ENCODE peak calls at places on chromosomes 2 and 18, in seven cellular contexts. E is HFF-Myc, I is MM.1S, S is cardiac fibroblast, B is NB4, N is mucosa of descending colon, Y is GM12864. M is an unnamed sample.

GRCh38 chr18:23209031-23209430 is 73.7 kb downstream of the CABLES1 start:
- DNase-seq in E (no peak), I (no peak), S (no peak), B (no peak), N (no peak), Y (no peak), M (no peak)

GRCh38 chr2:20574423-20574911 is 76.4 kb downstream of the HS1BP3 start:
- DNase-seq in E (no peak), I (no peak), S (no peak), B (no peak), N (no peak), Y (no peak), M (no peak)

GRCh38 chr18:75341267-75341666 is 86.2 kb downstream of the SMIM21 start:
- DNase-seq in E (no peak), I (no peak), S (peak), B (no peak), N (no peak), Y (no peak), M (no peak)

GRCh38 chr2:217795067-217795466 is 207.7 kb downstream of the TNS1 start:
- DNase-seq in E (no peak), I (no peak), S (no peak), B (no peak), N (no peak), Y (no peak), M (no peak)

GRCh38 chr2:19027621-19028020 is 330.8 kb downstream of the OSR1 start:
- DNase-seq in E (no peak), I (no peak), S (no peak), B (no peak), N (no peak), Y (no peak), M (no peak)

GRCh38 chr2:191635333-191636234 is 42.4 kb upstream of the NABP1 start:
- DNase-seq in E (no peak), I (peak), S (peak), B (no peak), N (no peak), Y (no peak), M (peak)

GRCh38 chr2:210215120-210215519 is 10.1 kb downstream of the ACADL start:
- DNase-seq in E (no peak), I (no peak), S (no peak), B (no peak), N (no peak), Y (no peak), M (no peak)

GRCh38 chr2:99278793-99279291 is 22.2 kb downstream of the LYG1 start:
- DNase-seq in E (peak), I (no peak), S (peak), B (no peak), N (no peak), Y (no peak), M (no peak)

GRCh38 chr2:177622516-177622915 is 229.9 kb downstream of the AGPS start:
- DNase-seq in E (no peak), I (no peak), S (no peak), B (peak), N (no peak), Y (no peak), M (no peak)

GRCh38 chr2:128623776-128624424 is 305.2 kb upstream of the HS6ST1 start:
- DNase-seq in E (peak), I (peak), S (peak), B (peak), N (peak), Y (peak), M (peak)

GRCh38 chr18:79769698-79770500 is 27.8 kb upstream of the KCNG2 start:
- DNase-seq in E (no peak), I (no peak), S (no peak), B (no peak), N (no peak), Y (no peak), M (no peak)

GRCh38 chr2:20483496-20483895 is 36.6 kb downstream of the RHOB start:
- DNase-seq in E (no peak), I (peak), S (peak), B (peak), N (peak), Y (no peak), M (no peak)

GRCh38 chr2:897091-897490 is 53.6 kb upstream of the SNTG2 start:
- DNase-seq in E (no peak), I (no peak), S (no peak), B (no peak), N (no peak), Y (no peak), M (no peak)

GRCh38 chr2:160207271-160207670 is 7.2 kb upstream of the ITGB6 start:
- DNase-seq in E (no peak), I (no peak), S (no peak), B (no peak), N (no peak), Y (no peak), M (no peak)

GRCh38 chr2:189548686-189549439 is 31.7 kb downstream of the SLC40A1 start:
- DNase-seq in E (no peak), I (no peak), S (no peak), B (no peak), N (no peak), Y (no peak), M (no peak)

GRCh38 chr2:8677646-8678592 is 3.9 kb upstream of the ID2 start:
- DNase-seq in E (no peak), I (peak), S (peak), B (peak), N (peak), Y (no peak), M (peak)

GRCh38 chr2:70340921-70341765 is 39.3 kb upstream of the FAM136A start:
- DNase-seq in E (peak), I (peak), S (peak), B (peak), N (peak), Y (peak), M (peak)

GRCh38 chr2:29066271-29066860 is 8.0 kb downstream of the PCARE start:
- DNase-seq in E (no peak), I (no peak), S (peak), B (peak), N (no peak), Y (no peak), M (no peak)

GRCh38 chr18:46767217-46767616 is 10.4 kb upstream of the ST8SIA5 start:
- DNase-seq in E (no peak), I (no peak), S (no peak), B (no peak), N (no peak), Y (no peak), M (no peak)

GRCh38 chr2:127606594-127607398 is 39.2 kb upstream of the GPR17 start:
- DNase-seq in E (no peak), I (no peak), S (no peak), B (no peak), N (no peak), Y (no peak), M (no peak)

GRCh38 chr18:13386891-13387801 is 168.6 kb downstream of the LDLRAD4 start:
- DNase-seq in E (no peak), I (no peak), S (no peak), B (no peak), N (no peak), Y (no peak), M (no peak)

GRCh38 chr2:173452436-173452835 is 97.8 kb downstream of the CDCA7 start:
- DNase-seq in E (no peak), I (no peak), S (no peak), B (no peak), N (no peak), Y (no peak), M (no peak)

GRCh38 chr2:234579231-234579962 is 82.5 kb upstream of the ARL4C start:
- DNase-seq in E (no peak), I (no peak), S (no peak), B (peak), N (no peak), Y (no peak), M (no peak)

GRCh38 chr2:169716229-169716886 is 17.3 kb upstream of the KLHL23 start:
- DNase-seq in E (peak), I (no peak), S (peak), B (no peak), N (peak), Y (no peak), M (no peak)

GRCh38 chr2:191691016-191691725 is 13.2 kb downstream of the NABP1 start:
- DNase-seq in E (peak), I (peak), S (peak), B (peak), N (peak), Y (peak), M (peak)

GRCh38 chr2:241390301-241391206 is 34.5 kb downstream of the FARP2 start:
- DNase-seq in E (no peak), I (peak), S (no peak), B (no peak), N (no peak), Y (peak), M (peak)

GRCh38 chr2:132585982-132586608 is 83.9 kb downstream of the LYPD1 start:
- DNase-seq in E (no peak), I (no peak), S (no peak), B (no peak), N (no peak), Y (no peak), M (no peak)

GRCh38 chr2:43461461-43462073 is 134.3 kb downstream of the THADA start:
- DNase-seq in E (no peak), I (peak), S (no peak), B (no peak), N (no peak), Y (peak), M (peak)

GRCh38 chr2:37418956-37419355 is 74.5 kb downstream of the QPCT start:
- DNase-seq in E (no peak), I (no peak), S (no peak), B (no peak), N (no peak), Y (no peak), M (no peak)

GRCh38 chr2:1937480-1937879 is 193.2 kb upstream of the PXDN start:
- DNase-seq in E (no peak), I (no peak), S (no peak), B (no peak), N (no peak), Y (peak), M (no peak)

GRCh38 chr2:152380261-152381055 is 45.5 kb downstream of the FMNL2 start:
- DNase-seq in E (no peak), I (no peak), S (no peak), B (no peak), N (no peak), Y (no peak), M (no peak)

DNA sequence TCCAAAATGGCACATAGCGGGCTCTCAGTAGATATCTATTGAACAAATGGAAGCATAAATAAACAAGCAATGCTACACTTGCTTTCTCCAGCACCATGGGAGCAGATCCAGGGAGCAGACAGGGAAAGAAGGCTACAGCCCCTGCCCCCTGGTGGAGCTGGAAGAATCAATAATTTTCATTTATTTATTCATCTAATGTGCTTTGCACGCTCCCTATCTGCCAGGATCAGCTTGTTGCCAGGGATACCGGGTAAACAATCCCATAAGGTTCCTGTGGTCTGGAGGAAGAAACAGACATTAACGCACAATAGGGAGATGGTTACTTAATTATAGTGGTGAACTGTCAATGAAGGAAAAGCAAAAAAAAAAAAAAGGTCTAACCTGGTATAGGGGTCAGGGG is 40.1 kb upstream of the CLASP1 start:
- DNase-seq in E (peak), I (no peak), S (peak), B (peak), N (peak), Y (no peak), M (no peak)
- TF ChIP-seq CTCF in E (peak), I (no peak), S (peak), B (no peak), N (no peak), Y (no peak), M (no peak)

DNA sequence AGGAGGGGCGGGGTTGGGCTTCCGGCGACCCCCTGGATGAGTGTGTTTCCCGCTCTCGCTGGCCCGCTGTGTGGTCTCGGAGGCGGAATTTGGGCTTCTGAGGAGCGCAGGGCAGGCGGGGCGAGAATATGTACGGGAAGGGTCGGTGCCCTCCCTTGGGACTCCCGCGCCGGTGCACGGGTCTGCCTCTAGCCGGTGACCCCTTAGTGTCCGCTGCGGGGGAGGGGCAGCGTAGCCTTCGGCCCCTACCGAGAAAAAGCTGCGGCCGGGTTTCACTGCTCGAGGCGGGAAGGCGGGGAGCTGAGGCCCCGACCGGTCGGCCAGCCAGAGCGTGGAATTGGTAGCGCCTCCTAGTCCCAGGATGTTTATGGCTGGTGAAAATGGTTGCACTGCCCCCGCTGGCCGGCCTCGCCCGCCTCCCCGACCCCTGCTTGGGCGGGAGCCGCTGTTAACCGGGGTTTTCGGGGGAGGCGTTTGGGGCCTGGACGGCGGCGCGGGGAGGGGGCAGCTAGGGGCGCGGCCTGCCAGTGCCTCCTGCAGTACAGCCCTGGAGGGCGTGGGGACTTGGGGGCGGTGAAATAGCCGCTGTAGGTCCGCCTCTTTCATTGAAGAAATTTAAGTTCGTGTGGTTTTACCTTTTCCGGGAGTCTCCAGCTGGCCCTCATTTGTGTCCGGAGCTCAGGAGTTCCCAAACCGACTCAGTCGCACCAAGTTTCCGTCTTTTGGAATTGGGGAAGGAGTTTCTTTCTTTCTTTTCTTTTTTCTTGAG is at the start of gene UGP2:
- DNase-seq in E (peak), I (peak), S (peak), B (peak), N (peak), Y (peak), M (peak)
- TF ChIP-seq CTCF in E (peak), I (peak), S (no peak), B (peak), N (no peak), Y (peak), M (peak)

DNA sequence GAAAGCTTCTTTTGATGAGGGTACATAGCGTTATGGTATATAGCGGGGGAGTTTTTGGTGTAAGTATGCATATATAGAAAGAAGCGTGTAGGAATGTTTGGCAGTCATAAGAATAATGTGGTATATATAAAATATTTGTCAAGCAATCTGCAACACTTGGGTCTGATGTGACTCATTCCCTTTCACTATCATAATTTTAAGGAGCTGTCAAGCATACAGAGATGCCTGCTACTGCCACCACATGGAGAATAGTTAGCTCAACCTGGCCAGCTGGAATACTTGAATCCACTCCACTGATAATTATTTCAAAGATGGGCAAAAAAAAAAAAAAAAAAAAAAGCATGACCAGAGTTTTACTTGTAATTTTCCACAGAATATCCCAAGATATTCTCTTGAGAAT is 559.8 kb upstream of the REG3G start:
- DNase-seq in E (no peak), I (no peak), S (no peak), B (peak), N (no peak), Y (no peak), M (no peak)
- TF ChIP-seq CTCF in E (no peak), I (no peak), S (no peak), B (no peak), N (no peak), Y (no peak), M (no peak)

GRCh38 chr2:72952110-72952823 is 34.9 kb downstream of the EMX1 start:
- DNase-seq in E (no peak), I (no peak), S (no peak), B (no peak), N (no peak), Y (no peak), M (no peak)
- TF ChIP-seq CTCF in E (peak), I (no peak), S (no peak), B (no peak), N (no peak), Y (no peak), M (no peak)

GRCh38 chr2:239979243-239980023 is 45.7 kb downstream of the NDUFA10 start:
- DNase-seq in E (no peak), I (no peak), S (peak), B (peak), N (no peak), Y (no peak), M (no peak)
- TF ChIP-seq CTCF in E (peak), I (no peak), S (no peak), B (peak), N (no peak), Y (no peak), M (no peak)

M was measured in GM20000.